ENCODE peak calls at places on chromosomes 2 and 18, in six cellular contexts. R, P, U, N, H and O are unnamed samples. For H3K9me3 and H3K4me1, the result is how much of the 10 kb centered on the place peaks cover.

GRCh38 chr18:76518543-76519155 is 23.6 kb upstream of the ZNF516 start:
- DNase-seq in P (peak), N (peak), R (peak), H (no peak), U (peak), O (no peak)

GRCh38 chr2:197919487-197919886 is 115.1 kb downstream of the PLCL1 start:
- DNase-seq in N (no peak), H (no peak), P (no peak), R (no peak), U (no peak), O (no peak)

GRCh38 chr18:8744656-8745055 is 39.3 kb downstream of the MTCL1 start:
- DNase-seq in U (no peak), H (no peak), P (no peak), R (no peak), N (no peak), O (no peak)

GRCh38 chr18:37381554-37381953 is 184.0 kb downstream of the CELF4 start:
- DNase-seq in H (no peak), P (no peak), N (peak), R (no peak), U (no peak), O (no peak)

GRCh38 chr2:166117491-166117890 is 10.3 kb downstream of the SCN1A start:
- DNase-seq in N (no peak), H (no peak), R (no peak), U (no peak), P (no peak), O (no peak)

GRCh38 chr2:220847587-220847986 is 724.5 kb downstream of the EPHA4 start:
- DNase-seq in H (peak), P (no peak), N (no peak), R (peak), U (no peak), O (peak)

GRCh38 chr2:37776487-37776886 is 105.0 kb upstream of the CDC42EP3 start:
- DNase-seq in U (no peak), P (no peak), R (peak), H (peak), N (no peak), O (peak)

GRCh38 chr2:142974288-142975024 is 97.0 kb downstream of the KYNU start:
- DNase-seq in U (no peak), P (no peak), R (peak), N (peak), H (no peak), O (peak)

GRCh38 chr2:239113164-239113563 is 265.3 kb downstream of the TWIST2 start:
- DNase-seq in N (no peak), U (no peak), H (no peak), P (no peak), R (peak), O (no peak)

GRCh38 chr2:64698668-64699444 is 45.1 kb upstream of the SERTAD2 start:
- DNase-seq in P (no peak), H (peak), U (no peak), N (no peak), R (peak), O (peak)

GRCh38 chr2:191114403-191114886 is 36.3 kb downstream of the STAT4 start:
- DNase-seq in P (no peak), N (no peak), U (no peak), H (no peak), R (no peak), O (no peak)

GRCh38 chr2:230589497-230590015 is 123.1 kb upstream of the CAB39 start:
- DNase-seq in H (no peak), R (no peak), P (peak), U (no peak), N (no peak), O (no peak)

GRCh38 chr18:11577271-11578112 is 31.9 kb upstream of the SLC35G4 start:
- DNase-seq in P (no peak), N (no peak), R (no peak), H (no peak), U (no peak), O (no peak)

GRCh38 chr2:231189171-231189530 is 9.3 kb upstream of the ARMC9 start:
- DNase-seq in R (no peak), H (no peak), N (no peak), U (no peak), P (no peak), O (no peak)

GRCh38 chr2:141820893-141821292 is 309.9 kb downstream of the LRP1B start:
- DNase-seq in N (no peak), R (no peak), P (no peak), U (peak), H (no peak), O (no peak)

GRCh38 chr2:40256649-40257048 is 195.2 kb downstream of the SLC8A1 start:
- DNase-seq in N (peak), P (peak), U (peak), R (no peak), H (no peak), O (no peak)

GRCh38 chr2:69082430-69082997 is 69.5 kb downstream of the ANTXR1 start:
- DNase-seq in N (no peak), P (no peak), H (peak), R (peak), U (no peak), O (peak)

GRCh38 chr2:135904590-135904989 is 28.3 kb upstream of the MCM6 start:
- DNase-seq in P (no peak), R (peak), U (no peak), H (no peak), N (no peak), O (peak)

DNA sequence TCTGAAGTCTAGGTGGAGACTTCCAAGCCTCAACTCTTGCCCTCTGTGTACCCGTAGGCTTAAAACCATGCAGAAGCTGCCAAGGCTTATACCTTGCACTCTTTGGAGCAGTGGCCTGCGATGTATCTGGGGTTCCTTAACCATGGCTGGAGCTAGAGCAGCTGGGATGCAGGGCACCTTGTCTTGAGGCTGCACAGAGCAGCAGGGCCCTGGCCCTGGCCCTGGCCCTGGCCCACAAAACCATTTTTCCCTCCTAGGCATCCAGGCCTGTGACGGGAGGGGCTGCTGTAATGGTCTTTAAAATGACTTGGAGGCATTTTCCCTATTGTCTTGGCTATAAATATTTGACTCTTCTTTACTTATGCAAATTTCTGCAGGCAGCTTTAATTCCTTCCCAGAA is 19.2 kb downstream of the SERPINB4 start:
- DNase-seq in N (no peak), R (no peak), U (no peak), H (no peak), P (no peak), O (no peak)
- H3K9me3 ChIP-seq in N (under half), R (under half), U (under half), H (under half), P (under half), O (under half)

GRCh38 chr2:3520591-3520990 is 1.3 kb upstream of the ADI1 start:
- DNase-seq in U (no peak), R (no peak), H (no peak), N (no peak), P (no peak), O (no peak)
- H3K4me1 ChIP-seq in U (under half), R (under half), H (under half), N (under half), P (under half), O (under half)

DNA sequence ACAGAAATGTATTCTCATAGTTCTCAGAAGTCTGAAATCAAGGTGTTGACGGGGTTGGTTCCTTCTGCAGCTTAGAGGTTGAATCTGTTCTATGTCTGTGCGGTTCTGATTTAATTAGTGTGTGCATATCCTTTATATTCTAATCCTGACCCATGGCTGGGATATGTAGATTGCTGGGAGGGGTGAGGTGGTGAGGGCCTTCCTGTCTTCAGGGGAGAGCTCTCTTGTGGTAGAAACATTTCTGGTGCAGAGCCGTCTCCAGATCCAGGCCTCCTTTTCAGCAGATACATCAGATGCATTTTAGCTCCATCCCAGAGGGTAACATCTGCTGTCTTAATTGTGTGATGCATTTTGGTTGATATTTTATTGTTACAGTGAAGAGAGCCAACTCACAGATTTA is 227.7 kb downstream of the AGAP1 start:
- DNase-seq in R (no peak), N (no peak), P (no peak), U (no peak), H (no peak), O (no peak)
- H3K4me2 ChIP-seq in R (no peak), N (no peak), P (no peak), U (no peak), H (no peak), O (no peak)

DNA sequence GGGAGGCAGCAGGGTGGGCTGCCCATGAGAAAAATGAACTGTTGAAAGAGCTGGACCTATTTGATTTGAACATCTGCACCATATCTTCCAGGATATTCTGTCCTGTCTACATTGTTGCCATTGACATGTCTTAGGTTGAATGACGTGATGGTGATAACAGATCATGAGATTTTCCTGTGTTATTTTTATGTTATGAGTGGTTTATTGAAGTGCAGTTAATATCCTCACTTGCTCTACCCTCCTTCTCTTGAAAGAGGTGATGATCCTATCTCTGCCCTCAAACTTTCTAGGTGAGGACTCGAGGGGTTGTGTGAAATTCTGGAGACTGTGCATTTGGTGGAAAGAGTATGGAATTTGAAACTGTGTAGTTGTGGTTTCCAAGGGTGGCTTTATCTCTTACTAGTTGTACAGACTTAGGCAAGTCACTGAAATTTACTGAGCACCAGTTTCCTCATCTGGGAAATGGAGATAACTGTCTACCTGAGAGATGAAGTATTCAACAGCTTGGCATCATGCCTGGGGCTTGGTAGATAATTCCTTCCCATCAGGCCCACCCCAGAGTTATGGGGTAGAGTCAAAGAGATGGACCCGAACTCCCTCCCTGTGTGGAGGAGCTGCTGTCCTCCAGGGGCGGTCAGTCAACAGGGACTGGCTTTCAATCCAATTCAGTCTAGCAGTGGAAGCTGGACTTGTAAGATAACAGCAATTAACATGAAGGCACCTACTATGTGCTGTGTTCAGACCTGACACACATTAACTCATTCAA is 431.7 kb downstream of the LPIN1 start:
- DNase-seq in U (no peak), R (no peak), N (no peak), H (no peak), P (no peak), O (no peak)
- H3K9me3 ChIP-seq in U (under half), R (under half), N (under half), H (under half), P (under half), O (under half)

GRCh38 chr2:46875226-46875899 is 40.2 kb downstream of the MCFD2 start:
- DNase-seq in R (no peak), N (no peak), H (no peak), P (no peak), U (no peak), O (no peak)

GRCh38 chr2:46872876-46873631 is 42.6 kb downstream of the MCFD2 start:
- DNase-seq in H (no peak), R (no peak), P (no peak), U (no peak), N (no peak), O (no peak)

GRCh38 chr2:46871976-46872381 is 43.6 kb downstream of the MCFD2 start:
- DNase-seq in P (no peak), N (no peak), R (no peak), U (no peak), H (no peak), O (no peak)

GRCh38 chr2:46873632-46874068 is 42.0 kb downstream of the MCFD2 start:
- DNase-seq in R (peak), N (peak), U (no peak), P (no peak), H (peak), O (peak)

DNA sequence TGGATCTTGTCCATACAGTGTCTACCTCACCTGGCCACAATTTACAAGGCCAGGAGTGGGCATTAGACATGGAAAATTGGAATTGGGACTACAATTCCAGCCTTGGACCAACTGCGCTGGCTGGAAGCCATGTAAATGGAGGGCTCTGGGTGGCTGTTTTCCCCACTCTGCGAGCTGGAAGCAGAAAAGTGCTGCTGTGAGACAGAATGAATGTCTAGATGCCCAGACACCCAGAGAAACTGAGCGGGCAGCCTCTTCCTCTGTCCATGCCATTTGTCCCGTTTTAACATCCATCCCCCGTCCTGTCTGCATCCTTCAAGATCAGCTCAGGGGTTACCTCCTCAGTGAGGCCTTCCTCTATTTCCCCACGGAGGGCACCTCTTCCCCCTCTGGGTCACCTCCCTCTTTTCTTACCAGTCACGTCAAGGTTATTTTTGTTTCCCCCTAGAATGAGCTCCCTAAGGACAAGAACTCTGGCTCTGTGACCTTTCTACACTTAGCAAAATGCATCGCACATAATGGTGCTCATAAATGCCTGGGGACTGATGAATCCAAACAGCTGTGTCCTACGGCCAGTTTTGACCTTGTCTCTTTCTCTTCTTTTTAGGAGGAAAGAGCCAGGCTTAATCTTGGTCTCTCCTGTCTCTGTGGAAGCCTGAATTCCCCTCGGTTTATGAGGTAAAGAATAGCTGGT is 41.2 kb downstream of the MCFD2 start:
- DNase-seq in R (no peak), U (no peak), N (no peak), P (no peak), H (no peak), O (no peak)
- H3K4me1 ChIP-seq in R (under half), U (under half), N (under half), P (under half), H (under half), O (under half)

DNA sequence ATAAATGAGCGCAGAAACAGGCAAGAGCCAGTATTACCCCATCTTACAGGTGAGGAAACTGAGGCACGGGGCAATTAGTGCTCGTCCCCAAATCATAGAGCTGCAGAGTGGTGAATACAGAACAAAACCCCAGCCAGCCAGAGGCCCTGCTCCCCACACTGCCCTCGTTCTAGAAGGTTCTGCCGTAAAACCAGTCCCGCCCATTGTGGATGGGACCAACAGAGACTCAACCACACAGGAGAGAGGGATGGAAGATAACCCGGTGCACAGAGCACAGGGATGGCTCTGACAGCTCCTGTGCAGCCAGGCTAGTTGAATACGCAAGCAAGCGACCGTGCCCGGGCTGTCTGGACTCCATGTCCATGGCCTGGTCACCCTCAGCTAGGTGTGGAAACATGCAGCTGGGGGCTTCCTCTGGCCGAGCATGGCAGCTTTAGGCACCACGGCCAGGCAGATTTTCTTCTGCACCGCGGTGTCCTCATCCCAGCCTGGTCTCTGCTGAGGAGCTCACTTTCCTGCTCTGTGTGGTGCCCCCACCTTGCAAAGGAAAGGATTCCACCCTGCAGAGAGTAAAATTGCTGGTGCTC is 146.4 kb downstream of the TPO start:
- DNase-seq in H (no peak), N (no peak), R (no peak), P (no peak), U (no peak), O (no peak)
- H3K4me2 ChIP-seq in H (no peak), N (no peak), R (no peak), P (no peak), U (no peak), O (no peak)

GRCh38 chr18:4765401-4765800 is 310.3 kb upstream of the DLGAP1 start:
- DNase-seq in N (peak), H (no peak), R (no peak), U (no peak), P (no peak), O (no peak)
- H3K9me3 ChIP-seq in N (under half), H (under half), R (under half), U (under half), P (under half), O (under half)

DNA sequence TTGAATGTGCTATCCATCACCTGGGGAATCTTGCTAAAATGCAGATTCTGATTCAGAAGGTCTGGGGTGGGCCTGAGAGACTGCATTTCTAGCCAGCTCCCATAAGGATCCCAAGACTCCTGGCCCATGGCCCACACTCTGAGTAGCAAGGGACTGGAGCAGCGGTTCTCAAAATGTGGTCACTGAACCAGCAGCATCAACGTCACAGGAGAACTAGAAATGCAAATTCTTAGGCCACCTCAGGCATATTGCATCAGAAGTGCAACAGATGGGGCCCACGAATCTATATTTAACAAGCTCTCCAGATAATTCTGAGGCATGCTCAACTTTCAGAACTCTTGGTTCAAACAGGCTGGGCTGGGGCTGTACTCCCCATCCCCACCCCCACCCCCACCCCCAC is 74.6 kb downstream of the DHRS9 start:
- DNase-seq in R (no peak), P (peak), U (no peak), H (no peak), N (no peak), O (no peak)
- H3K4me1 ChIP-seq in R (under half), P (under half), U (under half), H (under half), N (under half), O (under half)